ENCODE peak calls at places on chromosomes 13 and 19, in eight cellular contexts. W, Y, N, I, D, C, U and T are unnamed samples.

GRCh38 chr13:91216928-91217700 is 130.4 kb upstream of the MIR17HG start:
- DNase-seq in C (no peak), I (no peak), W (peak; percentile 25), N (no peak), Y (no peak), U (no peak), D (no peak), T (no peak)

GRCh38 chr19:51572908-51573307 is 1.8 kb downstream of the ZNF175 start:
- DNase-seq in I (no peak), Y (no peak), D (no peak), C (no peak), W (no peak), N (no peak), U (no peak), T (no peak)

GRCh38 chr19:39160889-39161672 is 35.5 kb downstream of the PAK4 start:
- DNase-seq in I (no peak), W (no peak), C (no peak), U (no peak), D (no peak), N (no peak), Y (peak; percentile 76), T (no peak)

GRCh38 chr13:40779796-40780285 is 8.9 kb upstream of the MRPS31 start:
- DNase-seq in W (no peak), Y (no peak), C (no peak), I (no peak), D (no peak), U (no peak), N (no peak), T (no peak)

GRCh38 chr13:24651718-24652345 is 28.4 kb upstream of the ATP12A start:
- DNase-seq in Y (no peak), D (no peak), N (no peak), C (no peak), I (no peak), W (no peak), U (no peak), T (no peak)

GRCh38 chr19:33752018-33752790 is 44.5 kb upstream of the KCTD15 start:
- DNase-seq in W (no peak), Y (no peak), I (no peak), C (no peak), D (no peak), U (no peak), N (no peak), T (no peak)

GRCh38 chr13:29065142-29065541 is 245.0 kb downstream of the MTUS2 start:
- DNase-seq in C (no peak), Y (no peak), I (no peak), D (no peak), W (no peak), U (no peak), N (no peak), T (no peak)

GRCh38 chr19:53915000-53915399 is 5.9 kb downstream of the CACNG7 start:
- DNase-seq in C (peak; percentile 76), N (no peak), D (no peak), Y (no peak), U (no peak), W (peak; percentile 85), I (no peak), T (no peak)

GRCh38 chr19:17522988-17523872 is 11.8 kb downstream of the PGLS start:
- DNase-seq in D (no peak), I (peak; percentile 49), U (no peak), Y (no peak), W (no peak), C (no peak), N (peak; percentile 74), T (no peak)

GRCh38 chr13:113288880-113289279 is 8.2 kb upstream of the LAMP1 start:
- DNase-seq in D (no peak), I (no peak), Y (no peak), C (no peak), W (no peak), U (no peak), N (no peak), T (no peak)

GRCh38 chr19:38786572-38787265 is 2.3 kb upstream of the LGALS7B start:
- DNase-seq in U (no peak), I (no peak), C (no peak), W (no peak), N (no peak), Y (peak; percentile 56), D (no peak), T (no peak)

GRCh38 chr19:17379221-17379631 is 2.1 kb upstream of the PLVAP start:
- DNase-seq in U (no peak), Y (no peak), C (no peak), N (no peak), I (no peak), W (peak; percentile 74), D (no peak), T (no peak)

GRCh38 chr19:38587562-38587961 is 30.2 kb downstream of the MAP4K1 start:
- DNase-seq in U (no peak), Y (no peak), D (no peak), I (no peak), W (no peak), C (peak; percentile 4), N (no peak), T (no peak)

GRCh38 chr19:10427169-10427568 is 6.8 kb downstream of the PDE4A start:
- DNase-seq in W (no peak), U (no peak), C (no peak), N (no peak), Y (no peak), D (no peak), I (no peak), T (no peak)

GRCh38 chr19:8251025-8251472 is 41.9 kb downstream of the CERS4 start:
- DNase-seq in D (peak; percentile 92), Y (peak; percentile 97), N (peak; percentile 95), W (no peak), C (no peak), I (peak; percentile 91), U (no peak), T (peak; percentile 89)

GRCh38 chr13:98629055-98629454 is 52.1 kb upstream of the STK24 start:
- DNase-seq in I (no peak), D (no peak), C (no peak), N (no peak), U (no peak), W (no peak), Y (no peak), T (no peak)
- TF ChIP-seq CTCF in I (no peak), D (no peak), C (no peak), N (no peak), U (no peak), W (no peak), Y (no peak), T (no peak)

DNA sequence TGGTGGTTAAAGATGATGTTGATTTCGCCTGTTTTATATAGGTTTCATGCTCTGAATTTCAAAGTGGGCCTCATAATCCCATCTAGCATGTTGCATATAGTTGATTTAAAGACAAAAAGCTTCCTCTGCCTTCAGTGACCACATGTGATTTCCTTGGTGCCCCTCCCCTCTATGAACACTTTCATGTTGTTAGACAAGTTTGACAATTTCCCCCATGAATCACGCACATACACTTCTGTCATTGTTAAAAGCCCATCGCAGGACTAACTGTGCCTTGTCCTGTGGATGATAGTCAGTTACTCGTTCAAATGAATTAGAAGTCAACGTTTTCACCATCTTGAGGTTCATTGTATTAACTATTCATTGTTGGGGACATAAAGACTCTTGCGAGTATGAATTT is 6.7 kb downstream of the TNFSF11 start:
- DNase-seq in C (no peak), I (no peak), D (no peak), U (no peak), W (no peak), Y (no peak), N (no peak), T (no peak)
- TF ChIP-seq POLR2AphosphoS5 in C (no peak), I (no peak), D (no peak), U (no peak), W (no peak), Y (no peak), N (no peak), T (no peak)

DNA sequence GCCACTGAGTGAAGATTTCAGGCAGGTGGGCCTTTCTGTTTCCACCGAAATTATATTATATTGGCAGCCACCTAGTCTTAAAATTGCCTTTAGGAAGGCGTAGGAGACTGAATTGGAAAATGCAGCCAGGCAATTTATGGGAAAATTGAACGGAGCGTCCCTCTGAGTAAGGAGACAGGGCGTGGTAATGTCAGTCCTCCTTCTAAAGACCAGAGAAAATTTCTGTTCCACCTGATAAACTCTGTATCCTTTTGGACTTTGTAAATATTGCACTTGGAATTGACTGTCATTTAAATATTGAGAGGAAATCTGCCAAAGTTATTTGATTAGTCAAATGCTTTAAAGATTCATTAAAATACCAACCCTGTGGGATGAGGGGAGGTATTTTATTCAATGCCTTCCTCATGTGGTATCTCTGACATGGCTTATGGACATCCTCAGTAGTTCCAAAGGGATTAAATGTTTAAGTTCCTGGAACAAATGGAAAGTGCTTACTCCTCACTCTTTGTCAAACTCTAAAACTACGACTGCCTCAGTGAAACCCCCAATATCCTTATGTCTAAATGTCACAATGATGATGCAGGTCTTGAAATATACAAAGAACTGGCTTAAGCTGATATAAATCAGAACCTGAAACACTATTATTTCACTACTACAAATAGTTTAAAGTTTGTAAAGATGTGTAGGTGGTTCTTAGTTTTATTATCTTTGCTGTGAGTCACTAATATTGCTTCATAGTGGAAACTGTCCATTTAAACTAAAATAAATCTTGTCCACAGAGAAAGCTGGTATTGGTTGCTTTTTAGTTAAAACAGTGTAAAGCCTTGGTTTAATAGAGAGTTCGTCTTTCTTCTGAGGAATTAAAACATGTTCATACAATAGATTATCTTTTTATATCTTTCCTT is 203.2 kb downstream of the FGF14 start:
- DNase-seq in U (no peak), N (no peak), Y (no peak), W (no peak), I (no peak), D (no peak), C (no peak), T (no peak)
- TF ChIP-seq CTCF in U (no peak), N (no peak), Y (no peak), W (no peak), I (no peak), D (no peak), C (no peak), T (no peak)

GRCh38 chr19:45406165-45406956 is at the start of gene POLR1G:
- DNase-seq in W (peak; percentile 89), D (peak; percentile 95), I (peak; percentile 78), N (peak; percentile 89), U (peak; percentile 79), C (peak; percentile 90), Y (peak; percentile 76), T (peak; percentile 91)
- TF ChIP-seq POLR2AphosphoS5 in W (peak; percentile 98), D (peak; percentile 54), I (peak; percentile 2), N (no peak), U (peak; percentile 73), C (no peak), Y (peak; percentile 69), T (peak; percentile 72)